ENCODE peak calls at places on chromosome 3, in seven cellular contexts. One of them, this sample, is unnamed.

GRCh38 chr3:58236527-58237237 is 910 bp upstream of the ABHD6 start:
- DNase-seq in heart left ventricle: peak
- DNase-seq in immature natural killer cell: no peak
- DNase-seq in endothelial cell: peak
- DNase-seq in fibroblast of villous mesenchyme: no peak
- DNase-seq in GM13977: no peak
- DNase-seq in GDM1: no peak
- DNase-seq in this sample: no peak

GRCh38 chr3:117910820-117911524 is 1123.7 kb downstream of the IGSF11 start:
- DNase-seq in fibroblast of villous mesenchyme: no peak
- DNase-seq in GDM1: no peak
- DNase-seq in GM13977: no peak
- DNase-seq in immature natural killer cell: no peak
- DNase-seq in endothelial cell: no peak
- DNase-seq in heart left ventricle: no peak
- DNase-seq in this sample: no peak

GRCh38 chr3:28077566-28077965 is 163.9 kb upstream of the CMC1 start:
- DNase-seq in endothelial cell: peak
- DNase-seq in GDM1: no peak
- DNase-seq in GM13977: no peak
- DNase-seq in fibroblast of villous mesenchyme: peak
- DNase-seq in immature natural killer cell: no peak
- DNase-seq in heart left ventricle: peak
- DNase-seq in this sample: no peak

GRCh38 chr3:46576899-46577298 is 10.8 kb upstream of the LRRC2 start:
- DNase-seq in fibroblast of villous mesenchyme: no peak
- DNase-seq in GM13977: no peak
- DNase-seq in endothelial cell: peak
- DNase-seq in heart left ventricle: no peak
- DNase-seq in immature natural killer cell: no peak
- DNase-seq in GDM1: no peak
- DNase-seq in this sample: no peak

GRCh38 chr3:79490165-79491028 is 277.4 kb downstream of the ROBO1 start:
- DNase-seq in immature natural killer cell: no peak
- DNase-seq in heart left ventricle: peak
- DNase-seq in fibroblast of villous mesenchyme: peak
- DNase-seq in endothelial cell: no peak
- DNase-seq in GM13977: no peak
- DNase-seq in GDM1: no peak
- DNase-seq in this sample: no peak

GRCh38 chr3:146124141-146124801 is 36.7 kb downstream of the PLOD2 start:
- DNase-seq in endothelial cell: no peak
- DNase-seq in immature natural killer cell: no peak
- DNase-seq in heart left ventricle: no peak
- DNase-seq in fibroblast of villous mesenchyme: peak
- DNase-seq in GDM1: no peak
- DNase-seq in GM13977: no peak
- DNase-seq in this sample: no peak

GRCh38 chr3:195065142-195065863 is 205.7 kb downstream of the XXYLT1 start:
- DNase-seq in GDM1: no peak
- DNase-seq in GM13977: no peak
- DNase-seq in endothelial cell: no peak
- DNase-seq in heart left ventricle: no peak
- DNase-seq in fibroblast of villous mesenchyme: no peak
- DNase-seq in immature natural killer cell: no peak
- DNase-seq in this sample: no peak

GRCh38 chr3:176978441-176978840 is 218.8 kb downstream of the TBL1XR1 start:
- DNase-seq in immature natural killer cell: no peak
- DNase-seq in fibroblast of villous mesenchyme: no peak
- DNase-seq in heart left ventricle: no peak
- DNase-seq in endothelial cell: no peak
- DNase-seq in GM13977: no peak
- DNase-seq in GDM1: no peak
- DNase-seq in this sample: no peak

GRCh38 chr3:71128951-71129350 is 454.6 kb downstream of the FOXP1 start:
- DNase-seq in fibroblast of villous mesenchyme: no peak
- DNase-seq in GM13977: no peak
- DNase-seq in GDM1: no peak
- DNase-seq in immature natural killer cell: peak
- DNase-seq in endothelial cell: no peak
- DNase-seq in heart left ventricle: no peak
- DNase-seq in this sample: no peak

GRCh38 chr3:11499144-11499543 is 144.6 kb downstream of the VGLL4 start:
- DNase-seq in endothelial cell: no peak
- DNase-seq in GM13977: no peak
- DNase-seq in heart left ventricle: no peak
- DNase-seq in GDM1: no peak
- DNase-seq in fibroblast of villous mesenchyme: peak
- DNase-seq in immature natural killer cell: no peak
- DNase-seq in this sample: no peak

GRCh38 chr3:139434764-139435291 is 41.5 kb downstream of the RBP2 start:
- DNase-seq in endothelial cell: no peak
- DNase-seq in fibroblast of villous mesenchyme: peak
- DNase-seq in heart left ventricle: peak
- DNase-seq in GDM1: no peak
- DNase-seq in immature natural killer cell: no peak
- DNase-seq in GM13977: no peak
- DNase-seq in this sample: no peak

GRCh38 chr3:171851685-171852084 is 8.5 kb downstream of the TMEM212 start:
- DNase-seq in heart left ventricle: no peak
- DNase-seq in GDM1: no peak
- DNase-seq in fibroblast of villous mesenchyme: peak
- DNase-seq in immature natural killer cell: no peak
- DNase-seq in endothelial cell: no peak
- DNase-seq in GM13977: no peak
- DNase-seq in this sample: no peak

GRCh38 chr3:171295502-171296373 is 164.5 kb downstream of the TNIK start:
- DNase-seq in fibroblast of villous mesenchyme: no peak
- DNase-seq in GM13977: no peak
- DNase-seq in endothelial cell: no peak
- DNase-seq in immature natural killer cell: no peak
- DNase-seq in GDM1: no peak
- DNase-seq in heart left ventricle: no peak
- DNase-seq in this sample: no peak

GRCh38 chr3:52845157-52845556 is 10.3 kb upstream of the MUSTN1 start:
- DNase-seq in GM13977: no peak
- DNase-seq in endothelial cell: no peak
- DNase-seq in fibroblast of villous mesenchyme: peak
- DNase-seq in immature natural killer cell: no peak
- DNase-seq in heart left ventricle: peak
- DNase-seq in GDM1: no peak
- DNase-seq in this sample: no peak

GRCh38 chr3:46312996-46313395 is 40.9 kb upstream of the CCR2 start:
- DNase-seq in GM13977: no peak
- DNase-seq in endothelial cell: no peak
- DNase-seq in immature natural killer cell: no peak
- DNase-seq in fibroblast of villous mesenchyme: peak
- DNase-seq in GDM1: no peak
- DNase-seq in heart left ventricle: peak
- DNase-seq in this sample: no peak

GRCh38 chr3:58563386-58564035 is 13.7 kb downstream of the FAM107A start:
- DNase-seq in endothelial cell: no peak
- DNase-seq in GM13977: no peak
- DNase-seq in fibroblast of villous mesenchyme: no peak
- DNase-seq in GDM1: no peak
- DNase-seq in immature natural killer cell: no peak
- DNase-seq in heart left ventricle: no peak
- DNase-seq in this sample: no peak

GRCh38 chr3:49721165-49721860 is 1.8 kb upstream of the AMIGO3 start:
- DNase-seq in GDM1: no peak
- DNase-seq in immature natural killer cell: no peak
- DNase-seq in endothelial cell: no peak
- DNase-seq in fibroblast of villous mesenchyme: no peak
- DNase-seq in heart left ventricle: no peak
- DNase-seq in GM13977: no peak
- DNase-seq in this sample: no peak

GRCh38 chr3:69288161-69288895 is 97.6 kb downstream of the FRMD4B start:
- DNase-seq in GDM1: no peak
- DNase-seq in immature natural killer cell: peak
- DNase-seq in endothelial cell: no peak
- DNase-seq in heart left ventricle: no peak
- DNase-seq in GM13977: peak
- DNase-seq in fibroblast of villous mesenchyme: no peak
- DNase-seq in this sample: no peak

GRCh38 chr3:10485380-10485779 is 20.0 kb downstream of the ATP2B2 start:
- DNase-seq in immature natural killer cell: no peak
- DNase-seq in GDM1: no peak
- DNase-seq in GM13977: no peak
- DNase-seq in heart left ventricle: no peak
- DNase-seq in fibroblast of villous mesenchyme: no peak
- DNase-seq in endothelial cell: no peak
- DNase-seq in this sample: no peak

GRCh38 chr3:196643201-196643749 is 3.8 kb downstream of the NRROS start:
- DNase-seq in immature natural killer cell: peak
- DNase-seq in GM13977: peak
- DNase-seq in fibroblast of villous mesenchyme: no peak
- DNase-seq in heart left ventricle: peak
- DNase-seq in endothelial cell: no peak
- DNase-seq in GDM1: peak
- DNase-seq in this sample: no peak

GRCh38 chr3:31929826-31930502 is 51.1 kb downstream of the OSBPL10 start:
- DNase-seq in fibroblast of villous mesenchyme: no peak
- DNase-seq in GM13977: no peak
- DNase-seq in heart left ventricle: no peak
- DNase-seq in endothelial cell: no peak
- DNase-seq in immature natural killer cell: no peak
- DNase-seq in GDM1: no peak
- DNase-seq in this sample: no peak

GRCh38 chr3:42148982-42149432 is 57.9 kb downstream of the TRAK1 start:
- DNase-seq in GDM1: no peak
- DNase-seq in immature natural killer cell: no peak
- DNase-seq in heart left ventricle: peak
- DNase-seq in GM13977: no peak
- DNase-seq in endothelial cell: peak
- DNase-seq in fibroblast of villous mesenchyme: peak
- DNase-seq in this sample: no peak

GRCh38 chr3:28624079-28624478 is 275.5 kb upstream of the AZI2 start:
- DNase-seq in endothelial cell: no peak
- DNase-seq in immature natural killer cell: no peak
- DNase-seq in heart left ventricle: no peak
- DNase-seq in GDM1: no peak
- DNase-seq in GM13977: no peak
- DNase-seq in fibroblast of villous mesenchyme: no peak
- DNase-seq in this sample: no peak

GRCh38 chr3:35262376-35262775 is 376.9 kb upstream of the ARPP21 start:
- DNase-seq in GDM1: no peak
- DNase-seq in endothelial cell: no peak
- DNase-seq in GM13977: no peak
- DNase-seq in immature natural killer cell: no peak
- DNase-seq in heart left ventricle: no peak
- DNase-seq in fibroblast of villous mesenchyme: no peak
- DNase-seq in this sample: no peak

GRCh38 chr3:50316657-50317242 is 5.8 kb downstream of the HYAL2 start:
- DNase-seq in heart left ventricle: no peak
- DNase-seq in GM13977: no peak
- DNase-seq in immature natural killer cell: no peak
- DNase-seq in GDM1: no peak
- DNase-seq in endothelial cell: no peak
- DNase-seq in fibroblast of villous mesenchyme: peak
- DNase-seq in this sample: no peak

GRCh38 chr3:184491867-184492615 is 69.5 kb upstream of the EPHB3 start:
- DNase-seq in GDM1: peak
- DNase-seq in endothelial cell: no peak
- DNase-seq in GM13977: no peak
- DNase-seq in fibroblast of villous mesenchyme: no peak
- DNase-seq in heart left ventricle: peak
- DNase-seq in immature natural killer cell: peak
- DNase-seq in this sample: no peak

GRCh38 chr3:59812188-59812587 is 762.4 kb upstream of the CFAP20DC start:
- DNase-seq in GDM1: no peak
- DNase-seq in immature natural killer cell: no peak
- DNase-seq in heart left ventricle: no peak
- DNase-seq in fibroblast of villous mesenchyme: no peak
- DNase-seq in GM13977: no peak
- DNase-seq in endothelial cell: no peak
- DNase-seq in this sample: no peak

GRCh38 chr3:8529738-8530525 is 28.3 kb downstream of the LMCD1 start:
- DNase-seq in endothelial cell: no peak
- DNase-seq in GDM1: peak
- DNase-seq in fibroblast of villous mesenchyme: peak
- DNase-seq in heart left ventricle: no peak
- DNase-seq in GM13977: no peak
- DNase-seq in immature natural killer cell: no peak
- DNase-seq in this sample: no peak

GRCh38 chr3:17478673-17479072 is 263.8 kb downstream of the TBC1D5 start:
- DNase-seq in GDM1: no peak
- DNase-seq in endothelial cell: no peak
- DNase-seq in immature natural killer cell: no peak
- DNase-seq in heart left ventricle: no peak
- DNase-seq in GM13977: no peak
- DNase-seq in fibroblast of villous mesenchyme: peak
- DNase-seq in this sample: no peak

GRCh38 chr3:38689774-38690173 is 40.3 kb upstream of the SCN5A start:
- DNase-seq in GM13977: no peak
- DNase-seq in fibroblast of villous mesenchyme: no peak
- DNase-seq in GDM1: no peak
- DNase-seq in heart left ventricle: no peak
- DNase-seq in immature natural killer cell: no peak
- DNase-seq in endothelial cell: no peak
- DNase-seq in this sample: no peak

GRCh38 chr3:128095222-128095703 is 28.3 kb downstream of the RUVBL1 start:
- DNase-seq in immature natural killer cell: peak
- DNase-seq in GDM1: peak
- DNase-seq in heart left ventricle: peak
- DNase-seq in fibroblast of villous mesenchyme: peak
- DNase-seq in GM13977: peak
- DNase-seq in endothelial cell: peak
- DNase-seq in this sample: no peak

GRCh38 chr3:37904614-37905047 is 43.0 kb downstream of the CTDSPL start:
- DNase-seq in fibroblast of villous mesenchyme: peak
- DNase-seq in GDM1: no peak
- DNase-seq in immature natural killer cell: no peak
- DNase-seq in heart left ventricle: no peak
- DNase-seq in GM13977: no peak
- DNase-seq in endothelial cell: no peak
- DNase-seq in this sample: no peak

GRCh38 chr3:36891651-36892268 is 53.1 kb downstream of the TRANK1 start:
- DNase-seq in immature natural killer cell: no peak
- DNase-seq in fibroblast of villous mesenchyme: no peak
- DNase-seq in GM13977: no peak
- DNase-seq in endothelial cell: no peak
- DNase-seq in heart left ventricle: peak
- DNase-seq in GDM1: no peak
- DNase-seq in this sample: peak

GRCh38 chr3:10783360-10784346 is 32.4 kb upstream of the SLC6A11 start:
- DNase-seq in GDM1: no peak
- DNase-seq in GM13977: peak
- DNase-seq in fibroblast of villous mesenchyme: peak
- DNase-seq in immature natural killer cell: peak
- DNase-seq in heart left ventricle: no peak
- DNase-seq in endothelial cell: peak
- DNase-seq in this sample: no peak

GRCh38 chr3:131819656-131820055 is 215.2 kb downstream of the CPNE4 start:
- DNase-seq in heart left ventricle: no peak
- DNase-seq in immature natural killer cell: no peak
- DNase-seq in fibroblast of villous mesenchyme: no peak
- DNase-seq in GDM1: no peak
- DNase-seq in GM13977: no peak
- DNase-seq in endothelial cell: no peak
- DNase-seq in this sample: no peak

GRCh38 chr3:58366699-58367098 is 34.0 kb downstream of the PXK start:
- DNase-seq in GM13977: no peak
- DNase-seq in immature natural killer cell: no peak
- DNase-seq in heart left ventricle: no peak
- DNase-seq in endothelial cell: no peak
- DNase-seq in fibroblast of villous mesenchyme: peak
- DNase-seq in GDM1: no peak
- DNase-seq in this sample: no peak

GRCh38 chr3:102354818-102355515 is 79.8 kb upstream of the ZPLD1 start:
- DNase-seq in heart left ventricle: no peak
- DNase-seq in GDM1: no peak
- DNase-seq in endothelial cell: no peak
- DNase-seq in fibroblast of villous mesenchyme: peak
- DNase-seq in GM13977: no peak
- DNase-seq in immature natural killer cell: no peak
- DNase-seq in this sample: no peak